ENCODE peak calls at places on chromosomes 6 and 20, in five cellular contexts. P is H54; O is heart right ventricle; N is stimulated activated CD4-positive, alpha-beta T cell treated with anti-CD3 and anti-CD28 coated beads, Interleukin-1b, Interleukin-23, amount 100 ng/mL, for 4 hours; I is activated CD8-positive, alpha-beta T cell treated with anti-CD3 and anti-CD28 coated beads for 36 hours. G is an unnamed sample.

GRCh38 chr6:167341038-167341613 is 16.2 kb downstream of the TTLL2 start:
- DNase-seq in O (no peak), P (no peak), I (no peak), N (no peak), G (no peak)

GRCh38 chr6:107823047-107823557 is 1.0 kb downstream of the SCML4 start:
- DNase-seq in P (no peak), N (no peak), O (no peak), I (peak; percentile 80), G (no peak)

GRCh38 chr6:17125407-17125806 is 23.6 kb downstream of the STMND1 start:
- DNase-seq in O (no peak), I (no peak), P (no peak), N (no peak), G (no peak)

GRCh38 chr6:32113386-32114352 is 4.5 kb upstream of the TNXB start:
- DNase-seq in N (no peak), P (peak; percentile 83), O (peak; percentile 89), I (no peak), G (no peak)

GRCh38 chr20:58374906-58375760 is 13.9 kb upstream of the VAPB start:
- DNase-seq in I (no peak), N (no peak), P (no peak), O (peak; percentile 15), G (no peak)

GRCh38 chr20:57043091-57043490 is 223.3 kb downstream of the BMP7 start:
- DNase-seq in N (no peak), I (no peak), P (no peak), O (no peak), G (no peak)

GRCh38 chr20:57476073-57476526 is 48.8 kb downstream of the CTCFL start:
- DNase-seq in I (no peak), N (no peak), P (no peak), O (no peak), G (peak; percentile 32)

GRCh38 chr6:129370268-129370916 is 339.6 kb downstream of the ARHGAP18 start:
- DNase-seq in I (peak; percentile 75), O (peak; percentile 38), N (peak; percentile 11), P (no peak), G (no peak)

GRCh38 chr6:15452182-15452941 is 206.5 kb downstream of the JARID2 start:
- DNase-seq in I (no peak), P (no peak), N (no peak), O (no peak), G (no peak)

GRCh38 chr6:160974304-160974771 is 17.2 kb upstream of the MAP3K4 start:
- DNase-seq in I (no peak), P (no peak), N (no peak), O (peak; percentile 54), G (no peak)

GRCh38 chr20:18066421-18067333 is 9.0 kb upstream of the OVOL2 start:
- DNase-seq in N (no peak), I (no peak), P (no peak), O (no peak), G (no peak)

GRCh38 chr6:107144014-107144413 is 28.7 kb upstream of the BEND3 start:
- DNase-seq in N (no peak), P (no peak), I (no peak), O (no peak), G (no peak)

GRCh38 chr6:127967708-127968107 is 66.8 kb upstream of the THEMIS start:
- DNase-seq in I (peak; percentile 65), N (no peak), P (no peak), O (no peak), G (no peak)

GRCh38 chr6:121998631-121999030 is 400.8 kb upstream of the HSF2 start:
- DNase-seq in I (no peak), P (no peak), O (no peak), N (no peak), G (no peak)

GRCh38 chr6:139161169-139161568 is 26.3 kb downstream of the HECA start:
- DNase-seq in O (no peak), I (peak; percentile 77), P (no peak), N (no peak), G (no peak)

GRCh38 chr6:80771941-80772340 is 665.5 kb downstream of the BCKDHB start:
- DNase-seq in N (no peak), O (no peak), P (no peak), I (no peak), G (no peak)

GRCh38 chr20:45090481-45090880 is 10.4 kb downstream of the KCNS1 start:
- DNase-seq in P (no peak), N (no peak), I (no peak), O (no peak), G (no peak)

GRCh38 chr6:95017922-95018321 is 559.4 kb upstream of the MANEA start:
- DNase-seq in I (no peak), N (no peak), O (no peak), P (no peak), G (no peak)

GRCh38 chr6:41704656-41705328 is 30.6 kb downstream of the TFEB start:
- DNase-seq in N (no peak), P (no peak), I (no peak), O (no peak), G (no peak)

GRCh38 chr6:141677598-141678211 is 455.0 kb upstream of the GJE1 start:
- DNase-seq in P (no peak), O (no peak), I (no peak), N (no peak), G (no peak)

GRCh38 chr6:68880050-68880449 is 245.0 kb downstream of the ADGRB3 start:
- DNase-seq in O (no peak), I (no peak), P (no peak), N (no peak), G (no peak)

GRCh38 chr6:100724696-100725095 is 156.4 kb downstream of the ASCC3 start:
- DNase-seq in O (no peak), I (no peak), N (no peak), P (no peak), G (no peak)

G was measured in GF-D8.